ENCODE peak calls at places on chromosome 20, in six cellular contexts. G is caudate nucleus; A is stimulated activated CD8-positive, alpha-beta memory T cell treated with anti-CD3 and anti-CD28 coated beads, Interleukin-15, amount 100 ng/mL, for 1 hour; E is esophagus squamous epithelium; L is T-helper 1 cell; Q is kidney tubule cell. O is an unnamed sample.

GRCh38 chr20:62675156-62675871 is 33.0 kb downstream of the SLCO4A1 start:
- DNase-seq in G (no peak), A (no peak), E (no peak), L (no peak), Q (peak; percentile 41), O (no peak)

GRCh38 chr20:57707849-57708693 is 1.7 kb downstream of the PMEPA1 start:
- DNase-seq in G (no peak), A (no peak), E (no peak), L (no peak), Q (peak; percentile 54), O (no peak)

GRCh38 chr20:64092258-64093012 is 8.2 kb upstream of the LKAAEAR1 start:
- DNase-seq in G (no peak), A (no peak), E (no peak), L (no peak), Q (no peak), O (no peak)

GRCh38 chr20:63452341-63453028 is 20.0 kb downstream of the KCNQ2 start:
- DNase-seq in G (no peak), A (no peak), E (no peak), L (no peak), Q (no peak), O (no peak)

GRCh38 chr20:57265649-57266250 is 691 bp downstream of the BMP7 start:
- DNase-seq in G (no peak), A (no peak), E (no peak), L (no peak), Q (no peak), O (no peak)

GRCh38 chr20:44703183-44703925 is 11.8 kb upstream of the CCN5 start:
- DNase-seq in G (no peak), A (no peak), E (no peak), L (no peak), Q (peak; percentile 19), O (no peak)

GRCh38 chr20:32433311-32434021 is 75.3 kb downstream of the ASXL1 start:
- DNase-seq in G (no peak), A (no peak), E (no peak), L (no peak), Q (no peak), O (no peak)

GRCh38 chr20:37385176-37385575 is 39.2 kb downstream of the SRC start:
- DNase-seq in G (no peak), A (no peak), E (no peak), L (no peak), Q (no peak), O (no peak)

GRCh38 chr20:61753196-61753942 is 312.3 kb downstream of the TAF4 start:
- DNase-seq in G (no peak), A (no peak), E (no peak), L (no peak), Q (peak; percentile 70), O (no peak)

GRCh38 chr20:8749101-8749500 is 319.8 kb upstream of the PLCB4 start:
- DNase-seq in G (no peak), A (no peak), E (no peak), L (no peak), Q (no peak), O (no peak)

GRCh38 chr20:47233333-47234188 is 122.9 kb downstream of the ZMYND8 start:
- DNase-seq in G (no peak), A (no peak), E (no peak), L (no peak), Q (no peak), O (no peak)

GRCh38 chr20:38034108-38034649 is 633 bp downstream of the RPRD1B start:
- DNase-seq in G (no peak), A (no peak), E (no peak), L (no peak), Q (no peak), O (no peak)